ENCODE peak calls at places on chromosomes 11 and 22, in four cellular contexts. F is PC-9, H is uterus, W is MM.1S. U is an unnamed sample.

GRCh38 chr22:30201970-30202369 is 44.6 kb downstream of the LIF start:
- DNase-seq in F (no peak), H (no peak), W (no peak), U (no peak)

GRCh38 chr11:111923351-111923788 is 4.7 kb downstream of the C11orf52 start:
- DNase-seq in F (no peak), H (no peak), W (no peak), U (no peak)

GRCh38 chr11:120340529-120340928 is 4.3 kb downstream of the ARHGEF12 start:
- DNase-seq in F (no peak), H (no peak), W (no peak), U (no peak)

GRCh38 chr11:95652002-95652472 is 137.5 kb downstream of the FAM76B start:
- DNase-seq in W (no peak), H (no peak), F (no peak), U (peak)

GRCh38 chr11:131694526-131695424 is 324.4 kb downstream of the NTM start:
- DNase-seq in H (peak), F (peak), W (peak), U (no peak)

GRCh38 chr22:42931421-42932196 is 74.5 kb upstream of the ARFGAP3 start:
- DNase-seq in F (no peak), H (no peak), W (no peak), U (no peak)

GRCh38 chr11:110867951-110868350 is 155.7 kb upstream of the ARHGAP20 start:
- DNase-seq in H (no peak), F (no peak), W (no peak), U (no peak)

GRCh38 chr11:70292863-70293262 is 22.4 kb downstream of the PPFIA1 start:
- DNase-seq in W (no peak), H (peak), F (no peak), U (no peak)

GRCh38 chr11:88410636-88411035 is 73.1 kb upstream of the CTSC start:
- DNase-seq in H (no peak), W (no peak), F (peak), U (no peak)

DNA sequence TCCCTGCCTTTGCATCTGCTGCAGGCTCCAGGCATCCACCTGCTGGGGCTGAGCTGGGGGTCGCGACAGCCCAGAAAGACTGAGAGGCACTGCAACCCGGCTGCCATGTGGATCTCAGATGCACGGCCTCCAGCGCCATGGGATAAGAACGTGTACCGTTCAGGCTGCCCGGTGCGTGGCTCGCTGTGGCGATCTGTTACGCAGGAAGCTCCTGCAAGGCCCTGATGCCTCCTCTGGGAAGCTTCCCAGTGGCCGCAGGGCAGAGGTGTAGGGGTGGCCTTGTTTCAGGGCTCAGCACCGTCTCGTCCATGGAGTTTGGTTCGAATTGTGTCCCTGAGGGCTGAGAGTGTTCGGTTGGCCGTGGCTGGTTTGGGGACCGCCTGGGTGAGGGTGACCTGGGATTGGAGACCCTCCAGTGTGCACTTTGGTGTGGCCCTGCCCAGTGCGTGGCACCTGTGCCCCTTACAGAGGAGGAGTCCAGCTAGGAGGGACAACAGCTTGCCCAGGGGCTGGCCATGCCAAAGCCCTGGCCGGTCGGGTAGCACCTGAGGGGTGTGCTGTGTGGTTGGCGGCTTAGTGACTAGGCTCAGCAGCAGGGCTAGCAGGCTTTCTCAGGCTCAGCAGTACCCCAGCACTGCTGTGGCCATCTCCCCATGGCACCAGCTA is 1184.5 kb downstream of the BRD1 start:
- DNase-seq in W (no peak), H (no peak), F (no peak), U (no peak)
- TF ChIP-seq CTCF in W (no peak), H (no peak), F (no peak), U (no peak)

GRCh38 chr11:280762-281485 is 2.7 kb downstream of the NLRP6 start:
- DNase-seq in H (no peak), F (no peak), W (no peak), U (no peak)
- H3K4me3 ChIP-seq in H (no peak), F (no peak), W (no peak), U (no peak)

DNA sequence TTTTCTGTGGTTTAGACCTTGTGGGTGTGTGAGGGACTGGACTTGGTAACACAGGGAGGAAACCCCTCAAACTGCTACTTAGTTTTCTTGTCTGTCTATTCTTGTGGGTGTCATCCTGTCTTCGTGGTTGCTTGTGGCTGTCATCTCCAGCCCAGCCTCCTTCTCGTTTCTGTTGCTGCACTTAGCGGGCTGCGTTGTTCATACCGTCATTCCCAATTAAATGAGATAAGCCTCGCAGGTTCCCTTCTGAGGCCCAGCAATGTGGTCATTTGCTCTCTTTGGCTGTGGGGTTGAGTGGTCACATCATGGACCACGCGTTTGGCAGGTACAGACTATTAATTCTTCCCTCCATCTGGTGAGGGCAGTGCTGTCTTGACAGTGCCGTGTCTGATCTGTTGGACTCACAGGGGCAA is 18.8 kb downstream of the PANX1 start:
- DNase-seq in H (no peak), W (no peak), F (no peak), U (no peak)
- TF ChIP-seq CTCF in H (no peak), W (no peak), F (no peak), U (no peak)

DNA sequence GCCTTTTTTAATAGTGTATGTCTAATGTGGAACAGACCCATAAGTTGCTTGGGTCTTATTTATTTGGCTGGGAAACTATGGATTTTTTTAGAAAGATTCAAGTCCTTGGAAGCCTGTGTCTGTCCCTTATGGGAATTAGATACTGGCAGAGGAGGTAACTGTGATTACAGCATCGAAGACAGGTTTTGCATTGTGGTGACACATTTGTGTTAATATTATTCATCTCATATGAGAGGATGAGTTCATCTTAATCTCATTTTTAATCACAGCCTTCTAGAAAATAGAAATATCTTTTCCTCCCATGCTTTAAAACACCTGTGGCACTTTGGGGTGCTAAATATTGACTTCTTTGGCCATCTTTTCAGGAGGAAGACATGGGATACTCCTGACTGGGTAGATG is 9.2 kb downstream of the TAB1 start:
- DNase-seq in W (no peak), F (no peak), H (no peak), U (no peak)
- H3K4me3 ChIP-seq in W (no peak), F (no peak), H (no peak), U (no peak)

DNA sequence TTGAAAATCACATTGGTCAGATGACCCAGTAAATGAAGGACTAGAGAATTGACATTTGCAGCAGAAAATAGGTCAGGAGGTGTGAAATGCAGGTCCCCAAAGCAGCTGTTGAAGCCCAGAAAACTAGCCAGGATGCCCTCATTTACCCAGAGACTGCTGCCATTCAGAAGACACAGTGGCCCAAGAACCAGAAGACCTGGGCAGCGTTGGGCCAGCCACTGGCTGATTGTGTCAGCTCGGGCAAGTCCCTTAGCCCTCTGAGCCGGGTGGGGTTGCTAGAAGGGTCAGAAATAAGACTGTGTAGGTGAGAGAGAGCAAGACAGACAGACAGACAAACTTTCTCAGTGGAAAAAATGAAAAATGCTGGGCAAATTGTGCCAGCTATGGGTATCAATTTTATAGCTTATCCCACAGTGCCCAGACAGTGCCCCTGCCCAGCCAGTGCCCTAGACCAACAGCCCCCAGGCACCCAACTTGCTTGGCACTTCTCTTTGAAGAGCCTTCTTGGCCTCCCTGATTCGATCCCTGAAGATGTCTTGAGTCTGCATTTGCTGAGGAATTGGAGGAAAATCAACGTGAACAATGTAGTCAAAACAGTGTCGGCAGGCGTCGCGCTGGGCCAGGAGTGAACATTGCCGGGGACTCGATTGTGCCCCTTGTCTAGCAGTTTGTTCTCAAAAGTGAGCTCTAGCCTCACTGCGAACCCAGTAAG is 198.3 kb downstream of the MN1 start:
- DNase-seq in W (no peak), H (no peak), F (no peak), U (no peak)
- TF ChIP-seq CTCF in W (no peak), H (no peak), F (no peak), U (no peak)